ENCODE peak calls at places on chromosomes 12 and 14, in five cellular contexts. J is IMR-90, Q is hepatocyte, B is endothelial cell of umbilical vein, L is OCI-LY7. M is an unnamed sample.

GRCh38 chr14:30921305-30921704 is 46.9 kb downstream of the COCH start:
- DNase-seq in J (peak; percentile 28), L (peak; percentile 61), B (peak; percentile 65), Q (no peak), M (no peak)

GRCh38 chr12:401235-402126 is at the start of gene CCDC77:
- DNase-seq in J (peak; percentile 88), Q (peak; percentile 95), B (peak; percentile 96), L (peak; percentile 96), M (peak; percentile 87)

GRCh38 chr14:33702293-33702692 is 248.6 kb downstream of the EGLN3 start:
- DNase-seq in B (no peak), Q (no peak), J (no peak), L (no peak), M (no peak)

GRCh38 chr14:76717508-76717907 is 43.8 kb upstream of the VASH1 start:
- DNase-seq in Q (no peak), B (no peak), L (no peak), J (no peak), M (no peak)

GRCh38 chr14:94867931-94868597 is 98.2 kb upstream of the GSC start:
- DNase-seq in J (no peak), B (no peak), L (no peak), Q (peak; percentile 46), M (no peak)

GRCh38 chr14:81946808-81947798 is 413.4 kb upstream of the SEL1L start:
- DNase-seq in L (no peak), J (no peak), Q (peak; percentile 51), B (no peak), M (no peak)

GRCh38 chr14:24483604-24484252 is 24.3 kb downstream of the CMA1 start:
- DNase-seq in J (peak; percentile 27), L (no peak), Q (no peak), B (no peak), M (peak; percentile 56)

GRCh38 chr12:131785763-131786330 is 42.3 kb upstream of the MMP17 start:
- DNase-seq in B (no peak), J (no peak), Q (no peak), L (no peak), M (no peak)

GRCh38 chr12:120231316-120232011 is 30.6 kb upstream of the RPLP0 start:
- DNase-seq in L (peak; percentile 30), Q (peak; percentile 78), J (peak; percentile 97), B (peak; percentile 93), M (peak; percentile 95)

GRCh38 chr14:101178184-101179072 is 274.9 kb upstream of the RTL1 start:
- DNase-seq in L (no peak), Q (no peak), B (no peak), J (no peak), M (peak; percentile 59)

GRCh38 chr12:69007858-69008314 is 74.9 kb upstream of the CPM start:
- DNase-seq in L (no peak), J (no peak), B (no peak), Q (no peak), M (no peak)

GRCh38 chr14:102012336-102012735 is 48.0 kb downstream of the DYNC1H1 start:
- DNase-seq in J (no peak), B (no peak), L (no peak), Q (no peak), M (peak; percentile 30)

GRCh38 chr12:105451211-105451610 is 120.7 kb downstream of the C12orf75 start:
- DNase-seq in B (no peak), J (peak; percentile 82), Q (no peak), L (no peak), M (peak; percentile 89)

GRCh38 chr12:79482921-79483320 is 207.8 kb downstream of the PAWR start:
- DNase-seq in J (no peak), Q (no peak), B (no peak), L (no peak), M (no peak)

GRCh38 chr14:95463173-95463901 is 53.1 kb downstream of the SYNE3 start:
- DNase-seq in Q (no peak), J (no peak), B (peak; percentile 86), L (peak; percentile 86), M (peak; percentile 42)

GRCh38 chr12:125890983-125891382 is 825.7 kb downstream of the AACS start:
- DNase-seq in B (no peak), Q (no peak), J (no peak), L (no peak), M (no peak)

GRCh38 chr14:72892879-72893635 is 844 bp downstream of the DPF3 start:
- DNase-seq in Q (peak; percentile 26), L (peak; percentile 10), B (peak; percentile 52), J (no peak), M (peak; percentile 75)

GRCh38 chr14:56949828-56950227 is 139.5 kb upstream of the OTX2 start:
- DNase-seq in B (peak; percentile 6), J (no peak), L (no peak), Q (no peak), M (no peak)

GRCh38 chr12:85821759-85822158 is 14.4 kb downstream of the RASSF9 start:
- DNase-seq in J (no peak), L (no peak), Q (no peak), B (peak; percentile 83), M (no peak)

GRCh38 chr14:44963775-44964380 is 1.9 kb downstream of the TOGARAM1 start:
- DNase-seq in J (no peak), L (peak; percentile 27), Q (no peak), B (peak; percentile 14), M (no peak)

GRCh38 chr12:129614221-129614885 is 289.5 kb downstream of the TMEM132D start:
- DNase-seq in B (no peak), J (no peak), L (no peak), Q (peak; percentile 22), M (no peak)
- H2AFZ ChIP-seq in B (no peak overlapping the region), J (no peak overlapping the region), L (no peak overlapping the region), Q (no peak overlapping the region), M (no peak overlapping the region)

GRCh38 chr12:54411398-54412241 is 7.4 kb downstream of the ITGA5 start:
- DNase-seq in J (peak; percentile 96), L (peak; percentile 57), B (peak; percentile 88), Q (peak; percentile 46), M (peak; percentile 99)
- H3K4me1 ChIP-seq in J (peaks cover 30% of the 10 kb centered on the region), L (peaks cover 33% of the 10 kb centered on the region), B (peaks cover 58% of the 10 kb centered on the region), Q (no peaks in the 10 kb centered on the region), M (peaks cover 55% of the 10 kb centered on the region)

GRCh38 chr14:21055473-21056117 is 2.0 kb upstream of the RNASE8 start:
- DNase-seq in J (no peak), L (no peak), Q (peak; percentile 27), B (no peak), M (no peak)

GRCh38 chr14:21059842-21060589 is 2.4 kb downstream of the RNASE8 start:
- DNase-seq in L (no peak), Q (no peak), B (no peak), J (no peak), M (peak; percentile 42)

GRCh38 chr14:21056520-21057163 is 980 bp upstream of the RNASE8 start:
- DNase-seq in Q (no peak), J (no peak), B (no peak), L (no peak), M (peak; percentile 55)

GRCh38 chr14:21058903-21059302 is 1.3 kb downstream of the RNASE8 start:
- DNase-seq in B (no peak), J (no peak), Q (no peak), L (no peak), M (no peak)

DNA sequence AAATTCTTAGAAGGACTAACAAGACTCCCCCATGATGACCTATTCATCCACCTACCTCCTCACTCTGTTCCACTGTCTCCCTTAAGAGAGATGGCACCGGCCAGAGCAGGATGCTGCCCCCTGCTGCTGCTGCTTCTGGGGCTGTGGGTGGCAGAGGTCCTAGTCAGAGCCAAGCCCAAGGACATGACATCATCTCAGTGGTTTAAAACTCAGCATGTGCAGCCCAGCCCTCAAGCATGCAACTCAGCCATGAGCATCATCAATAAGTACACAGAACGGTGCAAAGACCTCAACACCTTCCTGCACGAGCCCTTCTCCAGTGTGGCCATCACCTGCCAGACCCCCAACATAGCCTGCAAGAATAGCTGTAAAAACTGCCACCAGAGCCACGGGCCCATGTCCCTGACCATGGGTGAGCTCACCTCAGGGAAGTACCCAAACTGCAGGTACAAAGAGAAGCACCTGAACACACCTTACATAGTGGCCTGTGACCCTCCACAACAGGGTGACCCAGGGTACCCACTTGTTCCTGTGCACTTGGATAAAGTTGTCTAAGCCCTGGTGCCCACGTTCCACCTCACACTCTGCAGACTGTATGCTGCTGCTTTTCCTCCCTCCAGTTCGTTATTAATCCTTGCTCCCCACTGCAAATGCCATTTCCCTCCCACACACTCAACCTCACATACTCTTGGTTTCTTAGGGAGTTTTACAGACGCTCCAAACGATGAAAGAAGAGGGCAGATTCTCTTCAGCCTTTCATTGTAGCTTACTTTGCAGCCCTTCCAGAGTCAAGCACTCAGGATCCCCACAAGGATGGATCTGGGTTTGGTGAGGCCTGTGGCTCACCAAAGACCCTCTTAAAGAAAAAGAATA is at the start of gene RNASE8:
- DNase-seq in B (no peak), Q (no peak), L (no peak), J (peak; percentile 35), M (peak; percentile 64)
- H2AFZ ChIP-seq in B (no peak within 1 kb of the TSS), Q (no peak within 1 kb of the TSS), L (no peak within 1 kb of the TSS), J (no peak within 1 kb of the TSS), M (no peak within 1 kb of the TSS)

DNA sequence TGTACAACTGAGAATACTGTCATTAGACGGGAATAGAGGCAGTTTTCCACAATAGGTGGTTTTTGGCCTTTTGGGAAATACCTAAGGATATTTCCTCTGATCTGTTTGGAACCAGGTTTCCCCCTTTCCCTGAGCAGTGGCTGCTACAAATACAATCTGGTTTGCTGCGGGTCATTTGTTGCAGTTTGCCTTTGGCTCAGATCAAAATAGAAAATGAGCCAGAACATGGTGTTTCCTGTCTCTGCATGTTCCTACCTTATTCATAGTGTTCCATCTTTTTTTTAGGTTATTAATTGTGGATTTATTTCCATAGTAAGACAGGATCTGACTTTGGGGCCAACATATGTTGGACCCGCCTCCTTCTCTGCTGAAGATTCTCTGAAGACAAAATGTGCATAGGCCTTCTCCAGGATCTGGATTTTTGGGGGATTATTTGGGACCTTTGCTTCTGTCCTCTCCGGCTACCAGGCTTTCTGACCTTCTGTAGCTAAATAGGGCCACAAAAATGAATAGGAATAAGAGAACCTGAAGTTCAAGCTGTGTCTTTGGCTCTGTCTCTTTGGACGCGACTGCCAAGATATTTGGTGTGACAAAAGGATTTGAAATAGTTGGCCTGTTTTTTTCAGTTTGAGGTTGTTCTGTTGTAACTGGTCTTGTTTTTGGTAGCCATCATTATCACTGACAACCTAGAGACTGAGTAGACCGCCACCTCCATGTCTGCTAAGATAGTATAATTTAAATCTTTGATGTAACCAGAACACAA is 146.9 kb downstream of the PRKCH start:
- DNase-seq in J (no peak), L (no peak), Q (no peak), B (no peak), M (no peak)
- H3K4me1 ChIP-seq in J (peaks cover 31% of the 10 kb centered on the region), L (peaks cover 46% of the 10 kb centered on the region), Q (peaks cover 42% of the 10 kb centered on the region), B (peaks cover 43% of the 10 kb centered on the region), M (peaks cover 47% of the 10 kb centered on the region)

GRCh38 chr14:89667983-89668382 is 250.9 kb upstream of the FOXN3 start:
- DNase-seq in L (no peak), Q (no peak), B (no peak), J (peak; percentile 67), M (no peak)
- H2AFZ ChIP-seq in L (no peak overlapping the region), Q (no peak overlapping the region), B (no peak overlapping the region), J (peak overlapping the region; percentile 45), M (no peak overlapping the region)

GRCh38 chr12:1807489-1807888 is 12.9 kb upstream of the LRTM2 start:
- DNase-seq in J (no peak), B (no peak), Q (no peak), L (no peak), M (no peak)
- H3K4me1 ChIP-seq in J (no peaks in the 10 kb centered on the region), B (peaks cover 25% of the 10 kb centered on the region), Q (peaks cover 3% of the 10 kb centered on the region), L (peaks cover 3% of the 10 kb centered on the region), M (peaks cover 3% of the 10 kb centered on the region)

M was measured in osteoblast.